ENCODE peak calls at places on chromosomes 1 and 21, in seven cellular contexts. P is fibroblast of lung, Y is A549, G is fibroblast of pulmonary artery, U is neural progenitor cell, X is mucosa of descending colon, Q is HFF-Myc. L is an unnamed sample.

GRCh38 chr1:66119148-66119547 is 326.5 kb downstream of the PDE4B start:
- DNase-seq in X (no peak), G (no peak), Q (no peak), Y (no peak), U (no peak), P (no peak), L (no peak)

GRCh38 chr1:19765623-19766022 is 34.1 kb downstream of the TMCO4 start:
- DNase-seq in X (no peak), Y (peak), P (peak), U (no peak), G (peak), Q (peak), L (peak)

GRCh38 chr1:30804822-30805221 is 47.2 kb upstream of the LAPTM5 start:
- DNase-seq in G (no peak), X (no peak), U (no peak), Y (no peak), P (no peak), Q (no peak), L (no peak)

GRCh38 chr1:151992345-151993083 is 1.1 kb downstream of the S100A10 start:
- DNase-seq in U (peak), G (peak), Q (peak), P (peak), X (peak), Y (peak), L (peak)

GRCh38 chr1:197838836-197839235 is 63.6 kb upstream of the DENND1B start:
- DNase-seq in G (peak), P (peak), U (no peak), Y (peak), X (no peak), Q (peak), L (peak)

GRCh38 chr1:37661401-37661800 is 26.7 kb upstream of the RSPO1 start:
- DNase-seq in X (no peak), G (no peak), Q (no peak), U (peak), P (no peak), Y (no peak), L (no peak)

GRCh38 chr1:158285756-158286241 is 3.9 kb upstream of the CD1C start:
- DNase-seq in U (no peak), G (peak), Y (no peak), Q (no peak), P (no peak), X (peak), L (peak)

GRCh38 chr1:15735304-15736034 is 589 bp upstream of the SLC25A34 start:
- DNase-seq in G (no peak), Q (no peak), X (no peak), P (no peak), U (no peak), Y (no peak), L (no peak)

GRCh38 chr1:34405266-34405959 is 228.7 kb downstream of the C1orf94 start:
- DNase-seq in G (no peak), Q (no peak), Y (no peak), U (no peak), P (no peak), X (no peak), L (no peak)

GRCh38 chr1:22350171-22350961 is 101.3 kb upstream of the ZBTB40 start:
- DNase-seq in U (peak), G (no peak), P (no peak), Y (no peak), Q (no peak), X (no peak), L (no peak)

GRCh38 chr1:46180082-46180616 is 3.9 kb upstream of the P3R3URF start:
- DNase-seq in Q (no peak), P (no peak), Y (no peak), X (peak), G (no peak), U (peak), L (no peak)

GRCh38 chr1:11143401-11143800 is 43.7 kb upstream of the EXOSC10 start:
- DNase-seq in U (no peak), X (no peak), Q (no peak), Y (no peak), G (no peak), P (no peak), L (no peak)

DNA sequence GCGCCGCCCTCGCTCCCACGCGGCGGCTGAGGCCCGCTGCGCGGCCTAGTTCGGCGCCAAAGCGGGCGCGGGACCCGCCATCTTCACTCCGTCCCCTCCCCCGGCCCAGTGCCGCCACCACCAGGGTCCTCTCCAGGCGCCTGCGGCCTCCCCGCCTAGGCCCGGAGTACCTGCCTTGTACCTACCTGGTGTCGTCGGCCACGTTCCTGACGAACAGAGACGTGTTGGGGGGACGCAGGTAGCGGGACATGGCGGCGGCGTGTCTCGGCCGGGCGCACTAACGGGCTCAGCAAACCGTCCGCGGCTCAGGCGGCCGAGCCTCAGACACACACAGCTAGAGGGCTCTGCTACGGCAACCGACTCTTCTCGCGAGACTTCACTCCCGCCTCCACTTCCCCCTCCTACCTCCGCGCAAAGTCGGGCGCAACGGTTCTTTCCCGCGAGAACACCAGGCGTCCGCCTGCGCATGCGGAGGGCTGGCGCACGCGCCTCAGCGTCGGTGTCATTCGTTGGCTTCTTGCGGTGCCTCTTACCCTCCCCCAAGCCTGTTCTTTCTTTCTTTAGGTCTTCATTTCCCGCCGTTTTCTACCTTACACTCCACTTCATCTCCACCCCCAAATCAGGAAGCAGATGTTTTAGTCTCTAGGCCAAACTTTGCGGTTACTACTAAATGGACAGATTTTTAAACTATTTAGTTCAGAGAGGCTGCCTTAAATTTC is at the start of gene SRSF10:
- DNase-seq in Y (peak), U (peak), G (peak), Q (peak), P (peak), X (peak), L (peak)
- TF ChIP-seq CTCF in Y (no peak), U (peak), G (peak), Q (peak), P (peak), X (no peak), L (peak)

GRCh38 chr1:203476223-203476622 is 617 bp downstream of the PRELP start:
- DNase-seq in P (no peak), G (no peak), Y (no peak), U (no peak), X (no peak), Q (no peak), L (no peak)
- H3K4me3 ChIP-seq in P (peak), G (no peak), Y (no peak), U (no peak), X (no peak), Q (no peak), L (no peak)

DNA sequence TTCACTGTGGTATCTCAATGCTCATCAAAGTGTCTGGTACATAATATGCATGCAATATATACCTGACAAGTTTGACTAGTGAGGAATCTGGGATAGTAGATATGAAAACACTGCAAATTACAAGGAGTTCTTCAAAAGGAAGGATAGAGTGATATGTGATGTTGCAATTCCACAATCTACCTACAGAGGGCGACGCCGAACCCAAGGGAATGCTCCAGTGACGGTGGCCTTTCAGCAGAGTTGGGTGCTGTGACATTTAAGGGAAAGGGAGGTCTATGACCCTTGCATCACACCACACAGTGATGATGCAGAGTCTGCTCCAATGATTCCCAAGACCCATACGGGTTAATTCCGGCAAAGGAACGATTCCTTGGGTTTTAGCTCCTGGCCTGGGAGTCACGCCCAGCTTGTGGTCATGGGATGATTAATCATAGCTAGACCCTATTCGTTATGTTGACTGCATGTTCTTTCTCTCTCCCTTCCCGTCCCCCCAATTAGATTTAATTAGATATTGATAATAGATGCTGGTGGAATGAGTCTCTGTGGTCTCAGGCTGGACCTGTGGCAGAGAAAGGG is 123.0 kb upstream of the IGSF21 start:
- DNase-seq in Y (peak), Q (peak), P (no peak), X (peak), U (peak), G (peak), L (no peak)
- TF ChIP-seq CTCF in Y (peak), Q (peak), P (peak), X (peak), U (peak), G (peak), L (peak)

DNA sequence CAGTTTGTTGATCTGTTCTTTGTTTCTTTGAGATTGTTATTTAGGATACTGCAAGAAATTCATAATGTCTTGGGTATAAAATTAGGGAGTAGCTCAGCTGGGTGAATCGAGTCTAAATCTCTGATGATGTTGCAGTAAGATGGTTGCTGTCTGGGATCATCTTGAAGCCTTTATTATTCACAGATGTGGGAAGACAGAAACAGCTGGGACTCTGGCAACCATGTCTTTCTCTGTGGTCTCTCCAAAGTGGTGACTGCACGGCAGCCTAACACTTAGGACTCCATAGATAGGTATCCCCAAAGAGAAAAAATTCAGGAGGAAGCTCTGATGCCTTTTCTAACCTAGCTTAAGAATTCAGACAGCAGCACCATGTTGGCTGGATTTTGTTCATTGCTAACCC is 52.7 kb downstream of the RAP1A start:
- DNase-seq in Q (peak), P (no peak), X (no peak), Y (no peak), U (no peak), G (no peak), L (no peak)
- H3K4me3 ChIP-seq in Q (no peak), P (no peak), X (no peak), Y (no peak), U (no peak), G (no peak), L (no peak)

GRCh38 chr21:38170705-38171682 is 85.8 kb upstream of the KCNJ15 start:
- DNase-seq in U (no peak), P (peak), G (peak), Q (no peak), Y (no peak), X (no peak), L (peak)
- TF ChIP-seq CTCF in U (no peak), P (peak), G (peak), Q (peak), Y (no peak), X (no peak), L (peak)

DNA sequence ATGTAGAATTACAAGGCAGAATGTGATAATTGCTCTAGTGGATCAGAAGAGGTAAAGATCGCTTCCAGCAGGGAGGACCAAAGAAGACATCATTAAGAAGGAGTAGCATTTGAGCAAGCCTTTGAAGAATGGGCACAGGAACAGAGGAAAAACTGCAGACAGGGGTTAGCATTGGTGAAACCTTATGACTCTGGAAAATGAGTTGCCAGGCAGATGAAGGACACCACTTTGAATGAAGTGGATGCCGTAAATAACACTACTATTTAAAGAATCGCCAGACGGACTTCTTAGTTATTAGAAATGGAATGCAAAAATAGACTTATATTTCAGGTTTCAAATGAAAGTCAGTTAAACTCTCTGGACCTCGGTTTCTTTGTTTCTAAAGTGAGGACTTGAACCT is 727.7 kb downstream of the USP25 start:
- DNase-seq in X (no peak), Y (no peak), P (no peak), U (no peak), Q (no peak), G (no peak), L (no peak)
- H3K4me3 ChIP-seq in X (no peak), Y (no peak), P (no peak), U (no peak), Q (no peak), G (no peak), L (no peak)

L was measured in epithelial cell of proximal tubule.